ENCODE peak calls at places on chromosome 7, in nine cellular contexts. M, Z, K, O, D, B, H, J and Y are unnamed samples.

GRCh38 chr7:104363355-104363754 is 35.0 kb downstream of the LHFPL3 start:
- DNase-seq in B (no peak), Z (no peak), K (no peak), M (no peak), O (no peak), J (no peak), H (no peak), D (no peak), Y (no peak)

GRCh38 chr7:16034353-16034752 is 347.9 kb upstream of the MEOX2 start:
- DNase-seq in M (peak; percentile 32), J (no peak), H (peak; percentile 68), K (no peak), Z (no peak), O (no peak), D (no peak), B (no peak), Y (no peak)

GRCh38 chr7:126778101-126778500 is 474.6 kb downstream of the GRM8 start:
- DNase-seq in D (no peak), H (no peak), K (no peak), J (no peak), M (no peak), O (no peak), Z (no peak), B (no peak), Y (no peak)

GRCh38 chr7:123718773-123719480 is 29.9 kb downstream of the WASL start:
- DNase-seq in Z (no peak), H (no peak), B (no peak), D (no peak), M (no peak), K (no peak), J (no peak), O (no peak), Y (no peak)

GRCh38 chr7:16430133-16430532 is 8.8 kb upstream of the CRPPA start:
- DNase-seq in O (no peak), K (no peak), B (no peak), Z (no peak), M (peak; percentile 55), D (no peak), H (no peak), J (no peak), Y (no peak)

GRCh38 chr7:6641305-6642035 is 4.4 kb downstream of the ZNF316 start:
- DNase-seq in H (no peak), M (no peak), D (no peak), B (no peak), Z (no peak), K (no peak), O (no peak), J (no peak), Y (no peak)

GRCh38 chr7:51256916-51257315 is 59.7 kb downstream of the COBL start:
- DNase-seq in O (no peak), M (no peak), K (no peak), Z (no peak), D (no peak), J (no peak), B (no peak), H (no peak), Y (no peak)

GRCh38 chr7:84529480-84530205 is 335.1 kb upstream of the SEMA3A start:
- DNase-seq in M (peak; percentile 89), O (no peak), H (peak; percentile 57), K (no peak), B (no peak), J (no peak), D (no peak), Z (no peak), Y (no peak)

GRCh38 chr7:99311702-99312101 is 14.0 kb upstream of the ARPC1A start:
- DNase-seq in B (no peak), M (no peak), D (no peak), Z (no peak), K (no peak), H (no peak), J (no peak), O (no peak), Y (no peak)

GRCh38 chr7:77800158-77800557 is 1.6 kb downstream of the PHTF2 start:
- DNase-seq in O (no peak), H (peak; percentile 23), J (no peak), B (no peak), D (no peak), K (no peak), M (peak; percentile 78), Z (no peak), Y (no peak)

GRCh38 chr7:148944935-148945934 is 61.1 kb upstream of the EZH2 start:
- DNase-seq in O (peak; percentile 49), Z (no peak), H (peak; percentile 37), K (no peak), D (peak; percentile 54), J (no peak), M (peak; percentile 49), B (peak; percentile 35), Y (no peak)

GRCh38 chr7:139745330-139746143 is 32.3 kb downstream of the HIPK2 start:
- DNase-seq in D (no peak), K (no peak), J (no peak), Z (no peak), B (no peak), H (peak; percentile 80), M (no peak), O (peak; percentile 58), Y (peak; percentile 83)

GRCh38 chr7:122412886-122413285 is 108.3 kb upstream of the FEZF1 start:
- DNase-seq in K (no peak), H (peak; percentile 69), M (peak; percentile 78), J (no peak), D (no peak), B (no peak), Z (no peak), O (peak; percentile 50), Y (no peak)

GRCh38 chr7:50818324-50818723 is 35.6 kb upstream of the GRB10 start:
- DNase-seq in M (peak; percentile 53), J (no peak), O (peak; percentile 61), K (peak; percentile 28), Z (no peak), H (no peak), D (no peak), B (no peak), Y (no peak)

GRCh38 chr7:73833251-73833919 is 2.6 kb downstream of the CLDN4 start:
- DNase-seq in J (peak; percentile 82), K (no peak), H (peak; percentile 32), B (no peak), O (no peak), D (no peak), M (no peak), Z (no peak), Y (no peak)

GRCh38 chr7:26868841-26869505 is 4.6 kb upstream of the SKAP2 start:
- DNase-seq in B (no peak), K (no peak), O (no peak), M (no peak), H (no peak), Z (no peak), D (no peak), J (no peak), Y (no peak)

GRCh38 chr7:42457663-42458062 is 220.7 kb upstream of the GLI3 start:
- DNase-seq in B (no peak), O (no peak), Z (no peak), M (peak; percentile 32), K (no peak), J (no peak), D (no peak), H (no peak), Y (no peak)

DNA sequence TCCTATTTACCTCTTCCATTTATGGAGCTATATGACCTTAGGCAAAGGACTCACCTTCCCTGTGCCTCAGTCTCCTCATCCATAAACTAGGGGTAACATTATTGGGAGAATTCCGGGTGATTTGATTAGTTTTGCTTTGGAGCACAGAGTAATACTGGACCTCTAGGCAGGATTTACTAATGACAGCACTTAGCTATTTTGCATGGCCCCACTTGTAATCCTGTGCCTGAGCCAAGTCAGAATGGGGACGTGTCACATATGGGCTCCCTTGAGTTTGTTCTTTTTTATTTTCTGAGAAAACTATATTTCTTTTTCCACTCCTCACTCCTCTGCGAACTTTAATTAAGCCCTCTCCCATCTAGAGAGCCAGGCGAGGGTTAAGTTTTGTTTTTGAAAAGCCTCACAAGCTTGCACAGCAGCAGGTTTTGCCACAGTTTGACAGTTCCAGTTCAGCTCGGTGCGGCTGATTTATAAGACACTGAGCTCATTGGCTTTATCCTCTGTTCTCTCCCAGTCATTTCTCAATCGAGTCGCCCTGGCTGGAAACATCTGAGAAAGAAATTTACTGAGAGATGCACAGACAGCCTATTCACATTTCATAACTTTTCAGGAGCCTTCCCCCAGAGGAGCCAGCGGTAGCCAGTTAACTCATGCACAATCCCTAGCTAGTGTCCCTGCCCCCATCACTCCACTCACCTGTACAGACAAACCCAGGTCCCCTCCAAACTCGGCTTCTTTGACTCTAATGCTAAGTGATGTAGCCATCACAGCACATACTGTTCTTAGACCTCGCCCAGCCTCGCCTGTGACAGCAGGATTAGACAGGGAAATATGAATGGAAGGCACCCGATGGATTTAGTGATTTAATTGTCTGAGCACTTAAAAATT is 441.9 kb upstream of the NPVF start:
- DNase-seq in M (no peak), H (peak; percentile 51), J (peak; percentile 24), O (peak; percentile 78), D (peak; percentile 70), Z (no peak), B (no peak), K (peak; percentile 75), Y (no peak)
- H3K27ac ChIP-seq in M (no peak overlapping the region), H (peak overlapping the region; percentile 49), J (peak overlapping the region; percentile 67), O (peak overlapping the region; percentile 51), D (peak overlapping the region; percentile 50), Z (no peak overlapping the region), B (no peak overlapping the region), K (peak overlapping the region; percentile 55), Y (peak overlapping the region; percentile 52)

DNA sequence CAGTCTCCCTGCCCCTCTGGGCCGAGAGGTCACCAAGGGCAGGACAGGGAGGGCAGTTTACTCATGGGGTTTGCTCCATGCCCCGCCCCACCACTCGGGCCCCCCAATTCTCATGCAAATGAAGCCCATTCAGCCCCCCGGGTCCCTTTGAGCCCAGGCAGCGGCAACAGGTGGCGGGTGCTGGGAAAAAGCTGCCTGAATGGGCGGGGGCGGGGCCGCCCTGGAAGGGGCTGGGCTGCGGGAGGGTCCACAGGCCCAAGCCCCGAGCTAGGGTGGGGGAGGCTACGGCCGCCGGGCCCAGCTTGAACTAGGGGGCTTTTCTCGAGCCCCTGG is 5.2 kb downstream of the LFNG start:
- DNase-seq in D (no peak), O (peak; percentile 47), B (no peak), Z (no peak), M (no peak), H (no peak), K (no peak), J (no peak), Y (no peak)
- H3K4me1 ChIP-seq in D (peaks cover 14% of the 10 kb centered on the region), O (peaks cover 6% of the 10 kb centered on the region), B (peaks cover 98% of the 10 kb centered on the region), Z (peaks cover 74% of the 10 kb centered on the region), M (peaks cover 20% of the 10 kb centered on the region), H (peaks cover 77% of the 10 kb centered on the region), K (peaks cover 73% of the 10 kb centered on the region), J (peaks cover 92% of the 10 kb centered on the region), Y (peaks cover 96% of the 10 kb centered on the region)

DNA sequence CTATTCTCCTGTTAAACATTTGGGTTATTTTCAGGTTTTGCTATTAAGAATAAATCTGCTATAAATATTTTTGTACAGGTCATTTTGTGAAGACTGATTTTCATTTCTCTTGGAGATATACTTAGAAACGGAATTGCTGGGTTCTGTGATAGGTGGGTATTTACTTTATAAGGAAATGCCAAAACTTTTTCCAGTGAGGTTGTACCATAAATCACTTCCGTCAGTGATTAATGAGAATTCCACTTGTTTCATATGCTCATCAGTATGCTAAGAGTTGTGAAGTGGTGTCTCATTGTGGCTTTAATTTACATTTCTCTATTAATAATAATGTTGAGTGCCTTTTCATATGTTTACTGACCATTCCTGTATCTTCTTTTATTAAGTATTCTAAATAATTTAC is 84.0 kb upstream of the KLF14 start:
- DNase-seq in K (no peak), B (no peak), Z (no peak), D (no peak), H (no peak), M (peak; percentile 46), J (no peak), O (no peak), Y (no peak)
- H3K4me3 ChIP-seq in K (no peak overlapping the region), B (no peak overlapping the region), Z (no peak overlapping the region), D (no peak overlapping the region), H (no peak overlapping the region), M (no peak overlapping the region), J (no peak overlapping the region), O (no peak overlapping the region), Y (no peak overlapping the region)

GRCh38 chr7:44881610-44882009 is 3.7 kb downstream of the PURB start:
- DNase-seq in H (peak; percentile 82), O (no peak), Z (no peak), B (no peak), K (no peak), M (peak; percentile 91), J (no peak), D (no peak), Y (no peak)
- H3K27ac ChIP-seq in H (peak overlapping the region; percentile 74), O (no peak overlapping the region), Z (no peak overlapping the region), B (no peak overlapping the region), K (no peak overlapping the region), M (peak overlapping the region; percentile 31), J (peak overlapping the region; percentile 24), D (peak overlapping the region; percentile 99), Y (no peak overlapping the region)